ENCODE peak calls at places on chromosomes 11 and 22, in eight cellular contexts. L, P, I, C, A, T, W and V are unnamed samples.

GRCh38 chr22:22787151-22787550 is 100.5 kb upstream of the IGLL5 start:
- DNase-seq in L (no peak), P (no peak), I (no peak), C (no peak), A (no peak), T (no peak), W (no peak), V (no peak)

GRCh38 chr11:88418508-88418907 is 81.0 kb upstream of the CTSC start:
- DNase-seq in L (no peak), P (no peak), I (no peak), C (peak; percentile 72), A (no peak), T (no peak), W (no peak), V (no peak)

GRCh38 chr11:47028530-47029093 is 92.1 kb downstream of the CSTPP1 start:
- DNase-seq in L (no peak), P (no peak), I (no peak), C (no peak), A (no peak), T (peak; percentile 15), W (no peak), V (no peak)

GRCh38 chr22:27801616-27802388 is at the start of gene MN1:
- DNase-seq in L (no peak), P (no peak), I (no peak), C (peak; percentile 20), A (no peak), T (peak; percentile 62), W (no peak), V (no peak)

GRCh38 chr11:67056640-67057409 is at the start of gene RHOD:
- DNase-seq in L (no peak), P (no peak), I (no peak), C (no peak), A (no peak), T (no peak), W (peak; percentile 50), V (peak; percentile 18)

GRCh38 chr11:119482561-119483001 is 59.6 kb upstream of the THY1 start:
- DNase-seq in L (no peak), P (no peak), I (no peak), C (no peak), A (no peak), T (no peak), W (no peak), V (no peak)

GRCh38 chr22:28222571-28222970 is 303.5 kb upstream of the PITPNB start:
- DNase-seq in L (no peak), P (no peak), I (no peak), C (no peak), A (no peak), T (no peak), W (no peak), V (no peak)

GRCh38 chr11:786235-787083 is 3.4 kb downstream of the CEND1 start:
- DNase-seq in L (no peak), P (no peak), I (no peak), C (no peak), A (no peak), T (no peak), W (no peak), V (no peak)

GRCh38 chr11:79414644-79415317 is 26.0 kb downstream of the TENM4 start:
- DNase-seq in L (peak; percentile 47), P (no peak), I (no peak), C (no peak), A (no peak), T (peak; percentile 79), W (peak; percentile 40), V (no peak)

GRCh38 chr22:50640857-50641647 is 13.1 kb upstream of the ARSA start:
- DNase-seq in L (no peak), P (no peak), I (no peak), C (no peak), A (no peak), T (no peak), W (no peak), V (no peak)

GRCh38 chr22:24725736-24726135 is 48.8 kb downstream of the PIWIL3 start:
- DNase-seq in L (no peak), P (no peak), I (no peak), C (no peak), A (no peak), T (no peak), W (no peak), V (no peak)

GRCh38 chr22:29312218-29313125 is 3.0 kb downstream of the RASL10A start:
- DNase-seq in L (no peak), P (no peak), I (no peak), C (no peak), A (no peak), T (no peak), W (no peak), V (peak; percentile 11)

GRCh38 chr22:36930041-36930935 is 16.9 kb downstream of the CSF2RB start:
- DNase-seq in L (no peak), P (no peak), I (no peak), C (no peak), A (no peak), T (no peak), W (no peak), V (no peak)

GRCh38 chr11:69674267-69674885 is 777 bp downstream of the LTO1 start:
- DNase-seq in L (peak; percentile 49), P (no peak), I (peak; percentile 53), C (no peak), A (no peak), T (peak; percentile 62), W (no peak), V (no peak)

GRCh38 chr11:113168358-113168757 is 146.0 kb upstream of the TTC12 start:
- DNase-seq in L (no peak), P (no peak), I (no peak), C (peak; percentile 64), A (no peak), T (no peak), W (no peak), V (no peak)

GRCh38 chr22:31106001-31106571 is 1.3 kb downstream of the SELENOM start:
- DNase-seq in L (no peak), P (no peak), I (no peak), C (no peak), A (no peak), T (peak; percentile 15), W (peak; percentile 41), V (no peak)

GRCh38 chr11:44607987-44608386 is 42.5 kb downstream of the CD82 start:
- DNase-seq in L (no peak), P (no peak), I (no peak), C (no peak), A (no peak), T (peak; percentile 76), W (no peak), V (no peak)